ENCODE peak calls at places on chromosomes 6 and 20, in four cellular contexts. D is AG04450, K is hepatocyte, Q is adrenal gland. X is an unnamed sample.

GRCh38 chr20:62219992-62220665 is at the start of gene HRH3:
- DNase-seq in Q (peak), K (peak), D (no peak), X (peak)

GRCh38 chr6:15914553-15914952 is 214.3 kb upstream of the MYLIP start:
- DNase-seq in Q (no peak), D (no peak), K (no peak), X (no peak)

GRCh38 chr20:10498196-10498595 is 63.1 kb downstream of the SLX4IP start:
- DNase-seq in K (no peak), D (no peak), Q (no peak), X (no peak)

GRCh38 chr20:34190679-34191090 is 50.5 kb upstream of the ASIP start:
- DNase-seq in Q (peak), D (peak), K (peak), X (peak)

GRCh38 chr20:62546606-62547005 is 70.8 kb upstream of the GATA5 start:
- DNase-seq in D (no peak), Q (no peak), K (no peak), X (no peak)

GRCh38 chr6:31210119-31210518 is 39.6 kb upstream of the POU5F1 start:
- DNase-seq in K (no peak), D (no peak), Q (no peak), X (no peak)

GRCh38 chr6:30885999-30886896 is 1.9 kb downstream of the DDR1 start:
- DNase-seq in D (peak), K (peak), Q (peak), X (peak)

GRCh38 chr6:156427345-156427744 is 349.8 kb upstream of the ARID1B start:
- DNase-seq in D (peak), K (peak), Q (peak), X (peak)

GRCh38 chr6:45930419-45931059 is 85.1 kb downstream of the CLIC5 start:
- DNase-seq in Q (peak), K (peak), D (peak), X (peak)

GRCh38 chr6:27650620-27651370 is 177.9 kb upstream of the ZNF184 start:
- DNase-seq in D (no peak), Q (no peak), K (peak), X (no peak)

GRCh38 chr20:61963885-61964674 is 101.6 kb downstream of the TAF4 start:
- DNase-seq in K (no peak), D (no peak), Q (no peak), X (no peak)

GRCh38 chr20:57361517-57361916 is 10.5 kb downstream of the RAE1 start:
- DNase-seq in K (no peak), Q (no peak), D (peak), X (no peak)

GRCh38 chr6:36659271-36659670 is 19.2 kb upstream of the CDKN1A start:
- DNase-seq in D (no peak), K (peak), Q (no peak), X (no peak)

GRCh38 chr6:106397441-106397840 is 36.9 kb downstream of the CRYBG1 start:
- DNase-seq in K (no peak), Q (no peak), D (no peak), X (peak)

GRCh38 chr6:12602951-12603710 is 113.4 kb upstream of the PHACTR1 start:
- DNase-seq in D (no peak), K (peak), Q (peak), X (peak)

GRCh38 chr6:31659649-31660223 is 842 bp downstream of the C6orf47 start:
- DNase-seq in Q (peak), K (peak), D (no peak), X (peak)

GRCh38 chr6:143205170-143205879 is 144.6 kb downstream of the AIG1 start:
- DNase-seq in K (no peak), D (no peak), Q (no peak), X (no peak)

GRCh38 chr6:4287811-4288244 is 152.5 kb upstream of the ECI2 start:
- DNase-seq in D (no peak), Q (no peak), K (no peak), X (peak)

GRCh38 chr6:14211596-14211961 is 94.0 kb downstream of the CD83 start:
- DNase-seq in D (no peak), K (peak), Q (peak), X (peak)

GRCh38 chr20:35271904-35272303 is 6.0 kb downstream of the MMP24OS start:
- DNase-seq in K (no peak), Q (no peak), D (no peak), X (no peak)

GRCh38 chr6:44041461-44042260 is 85.6 kb downstream of the MRPL14 start:
- DNase-seq in K (peak), Q (peak), D (peak), X (no peak)

GRCh38 chr6:70709826-70710225 is 42.1 kb downstream of the SMAP1 start:
- DNase-seq in K (no peak), Q (no peak), D (peak), X (peak)

GRCh38 chr6:108030223-108030622 is 44.3 kb downstream of the OSTM1 start:
- DNase-seq in D (no peak), Q (no peak), K (no peak), X (peak)

GRCh38 chr6:137241481-137242011 is 22.4 kb upstream of the IFNGR1 start:
- DNase-seq in D (no peak), Q (peak), K (peak), X (peak)

GRCh38 chr6:116087437-116088027 is 13.1 kb upstream of the NT5DC1 start:
- DNase-seq in K (peak), D (no peak), Q (no peak), X (no peak)

GRCh38 chr20:38168791-38169589 is 3.9 kb upstream of the TGM2 start:
- DNase-seq in D (no peak), K (no peak), Q (peak), X (peak)

GRCh38 chr6:96923871-96924493 is 546 bp upstream of the KLHL32 start:
- DNase-seq in K (no peak), Q (no peak), D (no peak), X (peak)

GRCh38 chr6:133774356-133774755 is 114.6 kb upstream of the TCF21 start:
- DNase-seq in K (no peak), Q (no peak), D (no peak), X (no peak)

GRCh38 chr6:100296810-100297544 is 167.7 kb downstream of the SIM1 start:
- DNase-seq in D (peak), Q (no peak), K (no peak), X (no peak)

GRCh38 chr6:6920984-6921313 is 186.8 kb upstream of the RREB1 start:
- DNase-seq in Q (no peak), K (no peak), D (no peak), X (no peak)

GRCh38 chr6:114638346-114638745 is 295.5 kb upstream of the HS3ST5 start:
- DNase-seq in D (no peak), Q (no peak), K (no peak), X (no peak)

GRCh38 chr6:166398348-166398747 is 15.6 kb upstream of the MPC1 start:
- DNase-seq in Q (no peak), K (no peak), D (no peak), X (no peak)

GRCh38 chr20:48737463-48738093 is 90.2 kb downstream of the PREX1 start:
- DNase-seq in Q (no peak), K (no peak), D (no peak), X (no peak)

GRCh38 chr6:139452176-139452876 is 77.9 kb upstream of the CITED2 start:
- DNase-seq in Q (no peak), D (no peak), K (no peak), X (no peak)

GRCh38 chr6:14555804-14556203 is 438.2 kb downstream of the CD83 start:
- DNase-seq in D (no peak), Q (no peak), K (no peak), X (peak)

GRCh38 chr20:40955326-40955725 is 73.3 kb upstream of the TOP1 start:
- DNase-seq in K (no peak), D (no peak), Q (no peak), X (no peak)

GRCh38 chr6:20791932-20792331 is 257.7 kb downstream of the CDKAL1 start:
- DNase-seq in Q (no peak), D (no peak), K (no peak), X (no peak)

GRCh38 chr6:44401138-44401537 is 13.6 kb downstream of the CDC5L start:
- DNase-seq in Q (no peak), K (no peak), D (no peak), X (no peak)

GRCh38 chr6:12311106-12311505 is 20.9 kb downstream of the EDN1 start:
- DNase-seq in K (no peak), D (no peak), Q (no peak), X (no peak)

GRCh38 chr6:35483892-35484645 is 12.8 kb downstream of the TEAD3 start:
- DNase-seq in D (no peak), Q (no peak), K (no peak), X (no peak)
- H3K4me3 ChIP-seq in D (no peak), Q (no peak), K (no peak), X (no peak)

DNA sequence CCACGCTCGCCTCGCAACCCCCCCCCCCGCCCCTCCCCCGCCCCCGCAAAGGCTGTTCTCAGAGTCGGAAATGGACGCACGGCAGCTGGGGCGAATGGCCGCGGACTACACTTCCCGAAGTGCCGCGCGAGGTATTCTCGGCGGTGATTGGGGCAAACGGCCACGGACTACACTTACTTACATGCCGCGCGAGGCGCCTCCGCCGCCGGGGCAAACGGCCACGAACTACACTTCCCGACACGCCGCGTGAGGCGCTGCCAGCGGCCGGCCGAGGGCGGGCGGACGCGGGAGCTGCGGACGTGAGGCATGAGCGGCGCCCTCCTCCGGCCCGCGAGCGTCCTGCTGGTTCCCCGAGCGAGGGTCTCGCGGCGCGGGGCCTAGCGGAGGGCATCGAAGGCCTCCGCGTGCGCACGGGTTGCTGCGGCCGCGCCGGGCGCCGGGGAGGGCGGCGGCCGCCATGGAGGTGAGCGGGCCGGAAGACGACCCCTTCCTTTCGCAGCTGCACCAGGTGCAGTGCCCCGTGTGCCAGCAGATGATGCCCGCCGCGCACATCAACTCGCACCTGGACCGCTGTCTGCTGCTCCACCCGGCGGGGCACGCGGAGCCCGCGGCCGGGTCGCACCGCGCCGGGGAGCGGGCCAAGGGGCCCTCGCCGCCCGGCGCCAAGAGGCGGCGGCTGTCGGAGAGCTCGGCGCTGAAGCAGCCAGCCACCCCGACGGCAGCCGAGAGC is at the start of gene WRNIP1:
- DNase-seq in K (peak), Q (peak), D (peak), X (peak)
- H3K27ac ChIP-seq in K (peak), Q (peak), D (peak), X (peak)

GRCh38 chr20:60232380-60232779 is 274.2 kb downstream of the CDH26 start:
- DNase-seq in Q (no peak), K (no peak), D (no peak), X (no peak)
- H3K4me3 ChIP-seq in Q (no peak), K (no peak), D (no peak), X (no peak)

GRCh38 chr6:68635412-68635705 is 277 bp downstream of the ADGRB3 start:
- DNase-seq in K (no peak), D (no peak), Q (no peak), X (no peak)
- H3K27ac ChIP-seq in K (peak), D (no peak), Q (no peak), X (no peak)

GRCh38 chr6:28775405-28776129 is 148.2 kb downstream of the TRIM27 start:
- DNase-seq in D (no peak), K (no peak), Q (no peak), X (no peak)
- H3K4me3 ChIP-seq in D (no peak), K (no peak), Q (no peak), X (no peak)

DNA sequence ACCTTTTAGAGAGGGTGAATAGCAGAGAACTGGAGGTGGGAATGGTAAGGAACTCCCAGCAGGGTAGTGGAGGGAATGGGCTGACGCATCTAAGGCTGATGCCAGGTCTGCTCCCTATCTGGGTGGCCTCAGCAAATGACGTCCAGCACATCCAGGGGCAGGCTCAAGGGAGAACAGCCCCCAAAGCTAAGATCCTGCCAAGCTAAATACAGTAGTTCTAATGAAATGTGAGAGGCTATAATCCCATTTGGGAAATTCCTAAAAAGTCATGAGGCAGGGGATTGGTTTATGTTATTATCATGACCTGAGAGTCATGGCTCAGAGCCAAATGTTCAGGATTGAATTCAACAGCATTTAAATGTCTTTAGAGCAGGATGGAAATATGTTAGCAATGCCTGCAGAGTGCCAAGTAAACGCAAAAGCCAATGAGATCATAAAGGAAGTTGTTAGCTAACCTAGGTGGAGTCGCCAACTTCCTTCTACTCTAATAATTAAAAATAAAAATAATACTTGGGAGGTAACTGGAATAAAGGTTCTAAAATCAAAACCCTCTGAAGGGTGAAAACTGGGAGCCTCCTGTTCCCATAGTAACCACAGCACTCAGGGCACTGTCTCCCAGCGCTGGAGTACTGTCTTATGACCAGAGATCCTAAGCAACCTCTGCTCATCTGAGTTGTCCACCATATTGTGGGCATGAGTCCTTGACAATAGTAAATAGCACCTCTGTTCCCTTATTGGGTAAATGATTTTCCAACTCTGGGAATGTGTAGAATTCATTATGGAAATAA is 34.8 kb downstream of the IYD start:
- DNase-seq in Q (peak), K (peak), D (no peak), X (peak)
- H3K27ac ChIP-seq in Q (no peak), K (no peak), D (no peak), X (no peak)

GRCh38 chr6:378090-378957 is 13.2 kb upstream of the IRF4 start:
- DNase-seq in K (no peak), D (no peak), Q (no peak), X (no peak)
- H3K4me3 ChIP-seq in K (no peak), D (no peak), Q (no peak), X (no peak)

GRCh38 chr20:49985157-49985556 is 2.4 kb downstream of the SNAI1 start:
- DNase-seq in K (no peak), D (no peak), Q (no peak), X (no peak)

GRCh38 chr20:49987015-49987867 is 4.5 kb downstream of the SNAI1 start:
- DNase-seq in K (no peak), Q (no peak), D (no peak), X (no peak)

GRCh38 chr20:49985617-49986016 is 2.8 kb downstream of the SNAI1 start:
- DNase-seq in K (no peak), D (no peak), Q (no peak), X (no peak)

GRCh38 chr20:49984426-49985153 is 1.8 kb downstream of the SNAI1 start:
- DNase-seq in K (no peak), D (no peak), Q (no peak), X (no peak)

DNA sequence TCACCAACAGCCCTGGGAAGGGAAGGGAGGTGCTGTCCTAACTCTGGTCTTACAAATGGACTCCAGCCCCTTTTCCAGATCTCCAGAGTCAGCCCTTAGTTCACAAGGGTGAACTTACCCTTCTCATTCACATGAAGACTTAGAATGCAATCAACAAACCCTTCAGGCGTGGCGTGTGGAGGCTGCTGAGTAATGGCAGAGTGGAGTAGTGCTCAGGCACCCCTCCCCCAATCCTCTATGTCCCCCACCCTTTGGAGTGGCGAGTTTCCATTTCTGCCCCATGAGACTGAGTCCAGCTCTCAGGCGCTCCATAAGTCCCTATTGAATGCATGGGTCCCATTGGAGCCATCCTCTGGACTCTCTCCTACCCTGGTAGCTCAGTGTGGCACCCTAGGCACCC is 3.3 kb downstream of the SNAI1 start:
- DNase-seq in K (no peak), D (no peak), Q (no peak), X (no peak)
- H3K27ac ChIP-seq in K (peak), D (peak), Q (no peak), X (no peak)

GRCh38 chr6:33276864-33277662 is at the start of gene B3GALT4:
- DNase-seq in D (no peak), K (peak), Q (peak), X (peak)
- H3K4me3 ChIP-seq in D (peak), K (peak), Q (peak), X (peak)

X was measured in small intestine.